ENCODE peak calls at places on chromosomes 11 and 22, in four cellular contexts. A is osteoblast, E is body of pancreas, P is kidney. D is an unnamed sample. For H3K36me3, the result is how much of the 10 kb centered on the place peaks cover.

GRCh38 chr11:12717851-12718291 is 43.6 kb downstream of the TEAD1 start:
- DNase-seq in A (no peak), E (no peak), P (no peak), D (no peak)

GRCh38 chr11:73294604-73295003 is 13.5 kb upstream of the ARHGEF17 start:
- DNase-seq in A (no peak), E (no peak), P (peak), D (no peak)

GRCh38 chr22:49726701-49727101 is 101.0 kb downstream of the BRD1 start:
- DNase-seq in A (no peak), E (no peak), P (no peak), D (no peak)

GRCh38 chr11:2526808-2527381 is 82.1 kb downstream of the KCNQ1 start:
- DNase-seq in A (peak), E (peak), P (peak), D (peak)

GRCh38 chr11:124518900-124519541 is 24.4 kb downstream of the OR8B12 start:
- DNase-seq in A (no peak), E (no peak), P (no peak), D (no peak)

GRCh38 chr11:32099516-32099915 is 8.6 kb downstream of the RCN1 start:
- DNase-seq in A (no peak), E (no peak), P (no peak), D (no peak)

GRCh38 chr11:78958444-78958843 is 383.8 kb upstream of the NARS2 start:
- DNase-seq in A (peak), E (no peak), P (no peak), D (no peak)

GRCh38 chr11:124441519-124441918 is 4.0 kb downstream of the OR8B8 start:
- DNase-seq in A (no peak), E (no peak), P (no peak), D (no peak)

GRCh38 chr11:31676280-31676982 is 134.7 kb downstream of the PAX6 start:
- DNase-seq in A (no peak), E (no peak), P (no peak), D (no peak)

DNA sequence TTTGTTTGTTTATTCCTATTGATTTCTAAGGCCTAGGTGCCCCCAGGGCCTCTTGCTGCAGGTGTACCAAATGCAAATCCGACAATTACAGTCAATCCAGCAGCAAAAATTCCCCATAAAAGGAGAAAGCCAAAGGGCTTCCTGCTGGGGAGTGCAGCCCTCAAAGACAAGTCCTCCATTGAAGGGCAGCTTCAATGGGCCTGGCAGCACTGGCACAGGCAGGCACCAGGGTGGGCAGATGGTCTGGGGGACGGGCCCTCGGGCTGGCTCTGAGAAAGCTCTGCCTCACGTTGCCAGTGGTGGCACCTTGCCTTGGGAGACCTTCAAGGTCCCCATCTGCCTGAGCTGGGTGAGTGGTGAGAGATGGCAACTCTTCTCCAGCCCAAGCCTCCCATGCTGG is 128.0 kb downstream of the DSCAML1 start:
- DNase-seq in A (no peak), E (no peak), P (no peak), D (no peak)
- TF ChIP-seq CTCF in A (no peak), E (no peak), P (no peak), D (no peak)

GRCh38 chr22:42947211-42947990 is 67.5 kb downstream of the PACSIN2 start:
- DNase-seq in A (no peak), E (peak), P (peak), D (no peak)

GRCh38 chr22:42950281-42950680 is 64.7 kb downstream of the PACSIN2 start:
- DNase-seq in A (no peak), E (no peak), P (no peak), D (no peak)

GRCh38 chr22:42951093-42951710 is 63.7 kb downstream of the PACSIN2 start:
- DNase-seq in A (no peak), E (no peak), P (no peak), D (no peak)

GRCh38 chr22:42948205-42948804 is 66.6 kb downstream of the PACSIN2 start:
- DNase-seq in A (no peak), E (no peak), P (no peak), D (no peak)

GRCh38 chr22:42949159-42949558 is 65.8 kb downstream of the PACSIN2 start:
- DNase-seq in A (peak), E (no peak), P (no peak), D (no peak)
- H3K27ac ChIP-seq in A (peak), E (no peak), P (no peak), D (no peak)

GRCh38 chr22:19039448-19039780 is 82.8 kb downstream of the DGCR2 start:
- DNase-seq in A (no peak), E (no peak), P (peak), D (peak)

GRCh38 chr22:19038728-19039447 is 83.3 kb downstream of the DGCR2 start:
- DNase-seq in A (peak), E (no peak), P (peak), D (peak)

GRCh38 chr22:19036523-19037273 is 85.5 kb downstream of the DGCR2 start:
- DNase-seq in A (peak), E (no peak), P (peak), D (peak)

GRCh38 chr22:19037282-19038163 is 84.7 kb downstream of the DGCR2 start:
- DNase-seq in A (peak), E (no peak), P (peak), D (peak)

GRCh38 chr22:19038164-19038546 is 84.1 kb downstream of the DGCR2 start:
- DNase-seq in A (peak), E (no peak), P (peak), D (no peak)
- H3K36me3 ChIP-seq in A (under half), E (under half), P (under half), D (half or more)

DNA sequence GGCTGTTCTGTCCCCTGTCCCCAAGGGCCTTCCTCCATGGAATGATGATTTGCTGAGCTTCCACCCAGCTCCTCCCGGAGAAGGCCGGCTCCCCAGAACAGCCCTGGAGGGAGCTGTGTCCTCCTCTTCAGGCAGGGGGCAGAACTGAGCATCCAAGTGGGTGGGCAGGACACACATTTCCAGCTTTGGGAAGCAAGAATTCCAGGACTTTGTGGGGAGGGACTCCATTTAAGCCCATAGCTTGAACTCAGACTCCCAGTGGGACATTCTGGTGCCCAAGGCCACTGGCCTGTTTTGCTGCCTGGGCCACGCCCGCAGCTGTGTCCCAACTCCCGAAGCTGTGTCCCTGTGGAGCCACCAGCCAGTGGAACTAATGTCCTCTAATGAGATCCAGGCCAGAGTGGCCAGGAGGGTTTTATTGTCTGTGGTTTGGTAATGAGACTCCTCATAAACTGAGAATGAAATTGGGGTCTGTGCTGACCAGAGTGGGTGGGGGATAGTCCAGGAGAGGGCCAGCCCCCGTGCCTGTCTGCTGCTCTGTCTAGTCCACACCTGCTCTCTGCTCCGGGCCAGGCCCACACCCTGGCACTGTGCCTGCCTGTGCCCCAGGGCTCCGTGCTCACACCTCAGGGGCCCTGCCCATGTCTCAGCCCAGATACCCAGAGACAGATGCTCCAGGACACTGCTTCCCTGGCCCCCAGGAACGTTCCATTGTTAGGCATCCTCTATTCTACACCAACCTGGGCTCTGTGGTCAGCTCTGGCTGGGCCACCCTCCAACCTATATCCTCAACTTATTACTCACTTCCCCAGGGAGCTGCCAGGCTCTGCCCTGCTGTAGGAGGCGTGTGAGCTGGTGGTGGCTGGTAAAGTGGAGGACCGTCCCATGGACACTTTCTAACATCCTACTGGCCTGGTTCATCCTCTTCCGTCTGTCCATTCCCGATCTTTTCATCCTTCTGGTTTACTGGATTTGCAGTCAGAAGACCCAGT is 7.6 kb downstream of the NECTIN1 start:
- DNase-seq in A (peak), E (peak), P (no peak), D (no peak)
- TF ChIP-seq CTCF in A (peak), E (peak), P (peak), D (peak)

GRCh38 chr22:46769191-46769675 is 6.8 kb downstream of the TBC1D22A start:
- DNase-seq in A (no peak), E (peak), P (peak), D (no peak)

GRCh38 chr22:46769706-46770105 is 7.3 kb downstream of the TBC1D22A start:
- DNase-seq in A (no peak), E (no peak), P (no peak), D (no peak)

GRCh38 chr22:46773074-46773473 is 10.6 kb downstream of the TBC1D22A start:
- DNase-seq in A (no peak), E (no peak), P (no peak), D (no peak)

GRCh38 chr22:46770151-46770641 is 7.7 kb downstream of the TBC1D22A start:
- DNase-seq in A (no peak), E (no peak), P (peak), D (no peak)

DNA sequence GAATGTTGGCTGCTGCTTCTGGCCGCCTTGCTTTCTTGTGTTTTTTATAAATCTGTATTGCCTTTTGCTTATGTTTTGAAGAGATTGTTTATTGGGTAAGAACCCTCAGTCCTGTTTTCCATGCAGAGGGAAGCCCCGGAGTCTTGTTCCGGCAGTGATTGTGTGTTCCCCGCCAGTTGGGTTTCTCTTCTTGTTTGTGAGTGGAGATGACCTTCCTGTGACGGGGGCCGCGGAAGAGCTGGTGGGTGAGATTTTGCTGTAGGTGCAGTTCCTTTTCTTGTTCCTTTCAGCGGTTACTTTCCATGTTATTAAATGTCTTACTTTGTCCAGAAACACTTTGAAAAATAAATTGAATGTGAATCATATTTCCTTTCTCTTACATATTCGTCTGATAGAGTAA is 8.3 kb downstream of the TBC1D22A start:
- DNase-seq in A (no peak), E (no peak), P (no peak), D (no peak)
- H3K27ac ChIP-seq in A (no peak), E (no peak), P (no peak), D (peak)

GRCh38 chr11:72226701-72227100 is 2.1 kb downstream of the INPPL1 start:
- DNase-seq in A (no peak), E (no peak), P (no peak), D (no peak)
- H3K36me3 ChIP-seq in A (under half), E (under half), P (under half), D (under half)

GRCh38 chr22:37571258-37571991 is 8.5 kb downstream of the LGALS2 start:
- DNase-seq in A (peak), E (peak), P (no peak), D (no peak)
- TF ChIP-seq CTCF in A (peak), E (no peak), P (no peak), D (no peak)

DNA sequence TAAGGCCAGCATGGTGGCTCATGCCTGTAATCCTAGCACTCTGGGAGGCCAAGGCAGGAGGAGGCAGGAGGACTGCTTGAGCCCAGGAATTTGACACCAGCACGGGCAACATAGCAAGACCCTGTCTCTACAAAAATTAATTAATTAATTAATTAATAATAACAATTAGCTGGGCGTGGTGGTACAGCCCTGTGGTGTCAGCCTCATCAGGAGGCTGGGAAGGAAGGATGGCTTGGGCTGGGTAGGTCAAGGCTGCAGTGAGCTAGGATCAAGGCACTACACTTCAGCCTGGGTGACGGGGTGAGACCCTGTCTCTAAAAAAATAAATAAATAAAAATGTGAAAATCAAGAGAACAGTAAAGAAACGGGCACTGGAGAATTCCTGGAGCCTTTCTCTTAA is 1.3 kb downstream of the ARFGAP3 start:
- DNase-seq in A (peak), E (no peak), P (no peak), D (no peak)
- H3K27ac ChIP-seq in A (peak), E (peak), P (peak), D (peak)

DNA sequence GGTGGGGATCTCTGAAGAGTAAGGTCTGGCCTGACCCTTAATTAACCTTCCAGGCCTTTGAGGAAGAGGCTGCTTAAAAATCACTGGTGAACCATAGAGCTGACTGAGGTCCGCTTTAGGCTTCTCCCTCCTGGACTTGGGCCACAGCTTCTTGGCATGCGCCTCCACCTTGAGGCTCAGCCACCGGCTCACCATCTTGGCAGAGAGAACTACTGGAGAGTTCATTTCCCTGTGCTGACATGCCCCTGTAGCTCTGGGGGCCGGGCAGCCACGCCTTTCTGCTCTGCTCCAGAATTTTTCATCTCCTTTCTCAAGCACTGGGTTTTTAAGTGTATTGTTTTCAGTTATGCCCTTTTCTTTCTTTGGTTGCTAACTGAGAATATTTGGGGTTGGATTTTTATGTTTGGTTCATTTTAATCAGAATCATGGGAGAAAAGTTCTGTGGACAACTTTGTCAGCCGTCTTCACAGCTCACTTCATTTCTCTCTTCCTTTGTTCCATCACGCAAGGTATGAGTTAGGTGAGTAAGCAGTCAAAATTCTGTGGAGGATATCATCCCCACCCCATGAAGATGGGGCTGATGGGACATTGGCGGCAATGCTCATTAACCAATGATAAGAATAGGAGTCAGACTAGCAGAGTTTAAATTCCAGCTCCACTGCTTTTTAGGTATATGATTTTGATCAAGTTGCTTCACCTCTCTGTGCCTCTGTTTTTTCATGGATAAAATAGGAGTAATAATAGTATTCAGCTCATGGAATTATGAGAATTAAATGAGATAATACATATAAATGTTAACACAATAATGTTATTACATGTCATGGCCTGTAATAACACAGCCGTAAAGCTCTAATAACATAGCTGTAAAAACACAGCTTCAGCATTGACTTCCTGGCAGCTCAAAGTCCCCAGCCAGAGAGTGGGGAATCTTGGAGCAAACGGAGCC is 103.9 kb downstream of the DBX1 start:
- DNase-seq in A (no peak), E (peak), P (peak), D (no peak)
- H3K36me3 ChIP-seq in A (under half), E (under half), P (under half), D (under half)

GRCh38 chr22:46795845-46796565 is 33.6 kb downstream of the TBC1D22A start:
- DNase-seq in A (no peak), E (no peak), P (peak), D (no peak)

GRCh38 chr22:46798366-46799057 is 36.1 kb downstream of the TBC1D22A start:
- DNase-seq in A (peak), E (peak), P (peak), D (peak)

GRCh38 chr22:46796566-46797195 is 34.2 kb downstream of the TBC1D22A start:
- DNase-seq in A (no peak), E (no peak), P (peak), D (no peak)

GRCh38 chr22:46798041-46798365 is 35.6 kb downstream of the TBC1D22A start:
- DNase-seq in A (no peak), E (no peak), P (no peak), D (no peak)

DNA sequence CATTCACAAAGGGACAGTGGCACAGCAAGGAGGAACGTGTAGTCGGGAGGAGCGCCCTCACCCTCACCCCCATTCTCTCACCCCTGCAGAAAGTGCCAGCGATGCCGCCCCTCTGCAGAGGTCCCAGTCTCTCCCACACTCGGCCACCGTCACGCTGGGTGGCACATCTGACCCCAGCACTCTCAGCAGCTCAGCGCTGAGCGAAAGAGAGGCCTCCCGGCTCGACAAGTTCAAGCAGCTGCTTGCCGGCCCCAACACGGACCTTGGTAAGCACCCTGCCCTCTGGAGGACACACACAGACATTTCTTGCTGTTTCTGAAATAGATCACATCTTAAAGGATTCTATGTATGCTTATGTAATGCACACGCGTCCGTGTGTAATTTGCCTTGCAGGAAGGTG is 34.9 kb downstream of the TBC1D22A start:
- DNase-seq in A (peak), E (no peak), P (peak), D (no peak)
- TF ChIP-seq CTCF in A (peak), E (no peak), P (peak), D (no peak)